ENCODE peak calls at places on chromosomes 4 and X, in eight cellular contexts. D, W, L, Y, K, E, X and H are unnamed samples.

GRCh38 chrX:25003066-25003849 is 12.5 kb downstream of the ARX start:
- DNase-seq in D (no peak), W (no peak), L (peak; percentile 77), Y (no peak), K (no peak), E (no peak), X (no peak), H (no peak)

GRCh38 chrX:39629001-39629400 is 468.8 kb downstream of the BCOR start:
- DNase-seq in D (no peak), W (no peak), L (no peak), Y (no peak), K (no peak), E (no peak), X (no peak), H (no peak)

GRCh38 chrX:49958727-49959126 is 36.3 kb downstream of the CLCN5 start:
- DNase-seq in D (no peak), W (no peak), L (no peak), Y (no peak), K (no peak), E (no peak), X (no peak), H (no peak)

GRCh38 chrX:133897593-133898163 is 87.7 kb downstream of the GPC3 start:
- DNase-seq in D (no peak), W (no peak), L (no peak), Y (no peak), K (no peak), E (no peak), X (no peak), H (no peak)

GRCh38 chr4:183099537-183100297 is 660 bp downstream of the WWC2 start:
- DNase-seq in D (peak; percentile 82), W (peak; percentile 11), L (peak; percentile 62), Y (peak; percentile 68), K (peak; percentile 35), E (no peak), X (peak; percentile 67), H (no peak)

GRCh38 chr4:91454111-91454510 is 849.7 kb upstream of the GRID2 start:
- DNase-seq in D (no peak), W (no peak), L (no peak), Y (no peak), K (no peak), E (no peak), X (no peak), H (no peak)

GRCh38 chr4:54566608-54567007 is 91.1 kb upstream of the KIT start:
- DNase-seq in D (no peak), W (peak; percentile 16), L (no peak), Y (no peak), K (no peak), E (peak; percentile 79), X (no peak), H (no peak)

GRCh38 chrX:79270401-79270800 is 96.7 kb downstream of the ITM2A start:
- DNase-seq in D (no peak), W (peak; percentile 90), L (no peak), Y (no peak), K (no peak), E (no peak), X (peak; percentile 46), H (peak; percentile 8)

GRCh38 chrX:120732879-120733278 is 103.0 kb upstream of the C1GALT1C1 start:
- DNase-seq in D (no peak), W (no peak), L (no peak), Y (no peak), K (no peak), E (no peak), X (peak; percentile 15), H (no peak)

GRCh38 chr4:145131848-145132247 is 33.7 kb downstream of the ABCE1 start:
- DNase-seq in D (no peak), W (no peak), L (no peak), Y (no peak), K (no peak), E (no peak), X (no peak), H (no peak)

GRCh38 chrX:72436010-72436409 is 130.3 kb upstream of the CITED1 start:
- DNase-seq in D (no peak), W (no peak), L (no peak), Y (no peak), K (no peak), E (no peak), X (no peak), H (no peak)

GRCh38 chrX:41563881-41564280 is 116.7 kb downstream of the NYX start:
- DNase-seq in D (no peak), W (no peak), L (no peak), Y (no peak), K (no peak), E (no peak), X (no peak), H (no peak)

GRCh38 chrX:23364416-23364815 is 29.8 kb downstream of the PTCHD1 start:
- DNase-seq in D (no peak), W (no peak), L (no peak), Y (no peak), K (no peak), E (no peak), X (no peak), H (no peak)

GRCh38 chrX:153688900-153689590 is 1.3 kb downstream of the SLC6A8 start:
- DNase-seq in D (no peak), W (no peak), L (peak; percentile 34), Y (no peak), K (no peak), E (no peak), X (no peak), H (peak; percentile 21)

GRCh38 chr4:40729555-40729954 is 20.2 kb upstream of the NSUN7 start:
- DNase-seq in D (no peak), W (no peak), L (no peak), Y (no peak), K (no peak), E (no peak), X (no peak), H (no peak)

GRCh38 chr4:167020410-167020809 is 213.9 kb downstream of the SPOCK3 start:
- DNase-seq in D (no peak), W (peak; percentile 7), L (no peak), Y (no peak), K (no peak), E (no peak), X (no peak), H (peak; percentile 23)

GRCh38 chr4:105490523-105490922 is 16.7 kb upstream of the PPA2 start:
- DNase-seq in D (no peak), W (no peak), L (no peak), Y (no peak), K (no peak), E (no peak), X (no peak), H (no peak)

GRCh38 chrX:72526534-72527508 is 45.8 kb downstream of the HDAC8 start:
- DNase-seq in D (no peak), W (no peak), L (no peak), Y (no peak), K (no peak), E (no peak), X (peak; percentile 28), H (peak; percentile 51)

GRCh38 chr4:1126506-1126905 is 13.1 kb upstream of the RNF212 start:
- DNase-seq in D (no peak), W (no peak), L (no peak), Y (no peak), K (no peak), E (no peak), X (no peak), H (peak; percentile 12)

GRCh38 chr4:182885738-182886077 is 31.5 kb downstream of the DCTD start:
- DNase-seq in D (no peak), W (no peak), L (no peak), Y (no peak), K (no peak), E (no peak), X (no peak), H (peak; percentile 49)

GRCh38 chr4:135418353-135418752 is 1216.8 kb upstream of the PABPC4L start:
- DNase-seq in D (no peak), W (peak; percentile 6), L (no peak), Y (no peak), K (no peak), E (no peak), X (no peak), H (peak; percentile 29)

GRCh38 chr4:128565565-128566186 is 243.8 kb upstream of the JADE1 start:
- DNase-seq in D (peak; percentile 69), W (peak; percentile 42), L (peak; percentile 65), Y (peak; percentile 27), K (no peak), E (no peak), X (no peak), H (peak; percentile 71)
- TF ChIP-seq CTCF in D (peak; percentile 54), W (peak; percentile 29), L (no peak), Y (peak; percentile 62), K (peak; percentile 70), E (peak; percentile 63), X (peak; percentile 58), H (peak; percentile 62)

DNA sequence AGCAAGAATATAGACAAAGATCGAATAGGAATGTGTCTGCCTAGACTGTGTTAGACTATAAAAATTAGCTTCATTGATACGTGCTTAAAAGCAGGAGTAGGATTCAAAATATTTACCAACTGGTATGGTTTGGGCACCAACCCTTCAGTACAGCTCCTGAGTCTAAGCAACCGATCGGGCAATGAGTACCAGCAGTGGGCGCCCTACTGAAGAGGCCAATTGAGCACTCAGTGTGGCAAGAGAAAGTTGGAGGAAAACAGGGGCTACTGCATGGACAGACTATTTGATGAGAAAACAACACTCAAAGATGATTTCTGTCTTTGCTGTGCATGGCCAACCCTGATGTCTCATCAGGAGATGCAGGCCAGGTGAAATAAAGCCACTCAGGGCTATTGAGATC is 176.0 kb upstream of the NWD2 start:
- DNase-seq in D (no peak), W (peak; percentile 10), L (no peak), Y (no peak), K (no peak), E (no peak), X (no peak), H (no peak)
- TF ChIP-seq CTCF in D (no peak), W (no peak), L (no peak), Y (no peak), K (no peak), E (no peak), X (no peak), H (no peak)

DNA sequence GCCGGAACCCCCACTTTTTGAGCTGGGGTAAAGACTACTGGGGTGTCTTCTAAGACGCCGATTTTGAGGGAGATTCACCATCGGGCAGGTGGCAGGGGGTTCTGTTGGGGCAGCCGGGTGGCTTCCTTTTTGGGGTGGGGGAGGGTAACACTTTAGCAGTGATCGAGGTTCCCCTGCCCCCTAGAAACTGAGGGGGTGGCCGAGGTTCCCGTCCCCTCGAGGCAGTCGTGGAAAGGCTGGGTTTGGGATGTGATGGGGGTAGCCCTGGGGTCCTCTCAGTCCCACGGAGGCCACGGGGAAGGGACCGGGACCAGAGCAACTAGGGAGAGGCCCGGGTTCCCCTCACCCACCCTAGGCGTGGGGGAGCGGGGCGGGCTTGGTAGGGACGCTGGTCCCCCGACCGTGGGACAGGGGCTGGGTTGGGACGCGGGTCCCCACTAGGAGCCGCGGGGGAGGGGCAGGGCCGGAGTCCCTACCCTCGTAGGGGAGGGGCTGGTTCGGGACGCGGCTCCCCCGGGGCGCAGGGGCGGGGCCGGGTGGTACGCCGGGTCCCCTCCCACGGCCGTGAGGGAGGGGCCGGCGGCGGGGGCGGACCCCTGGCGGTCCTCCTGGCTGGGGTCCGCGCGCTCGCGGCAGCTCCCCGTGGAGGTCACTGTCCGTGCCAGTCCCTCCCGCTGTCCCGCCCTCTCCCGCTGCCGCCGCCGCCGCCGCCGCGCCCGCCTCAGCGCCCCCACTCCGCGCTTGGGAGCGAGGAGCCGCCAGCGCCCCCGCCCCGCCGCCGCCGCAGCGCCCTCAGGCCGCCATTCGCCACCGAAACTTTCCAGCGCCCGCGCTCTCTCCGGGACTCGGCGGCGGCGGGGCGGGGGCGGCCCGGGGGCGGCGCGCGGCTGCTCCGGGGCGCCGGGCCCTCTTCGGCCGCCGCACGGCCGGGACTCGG is at the start of gene TBL1X:
- DNase-seq in D (peak; percentile 75), W (peak; percentile 57), L (peak; percentile 78), Y (peak; percentile 48), K (no peak), E (no peak), X (peak; percentile 58), H (peak; percentile 40)
- TF ChIP-seq CTCF in D (no peak), W (no peak), L (no peak), Y (no peak), K (no peak), E (no peak), X (no peak), H (no peak)

GRCh38 chr4:148425327-148426110 is 16.7 kb downstream of the NR3C2 start:
- DNase-seq in D (no peak), W (peak; percentile 14), L (no peak), Y (no peak), K (no peak), E (no peak), X (no peak), H (no peak)
- TF ChIP-seq CTCF in D (no peak), W (no peak), L (no peak), Y (peak; percentile 14), K (peak; percentile 17), E (no peak), X (no peak), H (no peak)